ENCODE peak calls at places on chromosomes 5 and 9, in seven cellular contexts. W is activated CD4-positive, alpha-beta memory T cell treated with anti-CD3 and anti-CD28 coated beads, Interleukin-2, amount 10 ng/mL, durations not matched to agents 7 days and 5 days; C is posterior cingulate gyrus; B is T-helper 2 cell treated with Interferon-gamma antibody and Interleukin-4, amounts not matched to agents 5 μg/mL and 100 μg/mL, for 36 hours; O is right cardiac atrium; V is upper lobe of right lung; Z is cortex of kidney. J is an unnamed sample.

GRCh38 chr9:16873131-16873787 is 2.8 kb upstream of the BNC2 start:
- DNase-seq in C (no peak), Z (no peak), V (no peak), W (no peak), O (no peak), B (no peak), J (no peak)

GRCh38 chr9:81521892-81522291 is 167.5 kb downstream of the TLE1 start:
- DNase-seq in O (no peak), W (no peak), B (no peak), V (no peak), C (no peak), Z (no peak), J (no peak)

GRCh38 chr9:109307380-109308240 is 13.2 kb downstream of the EPB41L4B start:
- DNase-seq in V (no peak), Z (no peak), O (no peak), C (no peak), B (no peak), W (no peak), J (no peak)

GRCh38 chr9:98742325-98743280 is 33.9 kb upstream of the GABBR2 start:
- DNase-seq in B (no peak), C (no peak), V (no peak), Z (no peak), W (no peak), O (no peak), J (no peak)

GRCh38 chr9:37405764-37406380 is 16.6 kb upstream of the GRHPR start:
- DNase-seq in V (no peak), B (no peak), O (no peak), Z (no peak), W (no peak), C (no peak), J (no peak)

GRCh38 chr9:137453643-137454081 is 5.5 kb downstream of the NSMF start:
- DNase-seq in B (peak), V (peak), Z (no peak), W (peak), C (peak), O (peak), J (peak)

GRCh38 chr5:135031813-135032612 is 2.0 kb downstream of the PITX1 start:
- DNase-seq in V (no peak), B (no peak), C (no peak), Z (no peak), W (no peak), O (no peak), J (no peak)

GRCh38 chr9:71237051-71237450 is 115.6 kb upstream of the TRPM3 start:
- DNase-seq in W (no peak), V (no peak), C (no peak), B (no peak), Z (no peak), O (no peak), J (no peak)

GRCh38 chr9:88804289-88804596 is 187.0 kb upstream of the S1PR3 start:
- DNase-seq in V (no peak), B (no peak), Z (no peak), C (no peak), W (no peak), O (no peak), J (no peak)

GRCh38 chr5:78753093-78753531 is 104.5 kb upstream of the LHFPL2 start:
- DNase-seq in B (no peak), V (no peak), C (no peak), O (no peak), W (no peak), Z (no peak), J (no peak)

J was measured in GM23338.